ENCODE peak calls at places on chromosomes 4 and X, in seven cellular contexts. S is neural progenitor cell, L is GM13977, V is nephron progenitor cell, C is left lung, Z is WERI-Rb-1, K is progenitor cell of endocrine pancreas. W is an unnamed sample.

GRCh38 chrX:72576161-72576896 is 3.7 kb upstream of the HDAC8 start:
- DNase-seq in S (no peak), L (no peak), V (no peak), C (no peak), Z (no peak), K (no peak), W (no peak)

GRCh38 chr4:6730603-6731300 is 14.8 kb downstream of the BLOC1S4 start:
- DNase-seq in S (no peak), L (no peak), V (no peak), C (no peak), Z (peak; percentile 97), K (no peak), W (no peak)

GRCh38 chr4:78940752-78941151 is 1.5 kb upstream of the PAQR3 start:
- DNase-seq in S (no peak), L (peak; percentile 15), V (no peak), C (no peak), Z (no peak), K (no peak), W (no peak)

GRCh38 chr4:110032603-110033002 is 119.9 kb downstream of the EGF start:
- DNase-seq in S (no peak), L (no peak), V (no peak), C (no peak), Z (no peak), K (no peak), W (no peak)

GRCh38 chrX:108464604-108465003 is 25.0 kb downstream of the COL4A5 start:
- DNase-seq in S (no peak), L (no peak), V (no peak), C (no peak), Z (no peak), K (no peak), W (no peak)

GRCh38 chr4:151541438-151542071 is 132.6 kb downstream of the FHIP1A start:
- DNase-seq in S (peak; percentile 26), L (no peak), V (peak; percentile 12), C (no peak), Z (no peak), K (no peak), W (no peak)

GRCh38 chr4:124202106-124202505 is 510.4 kb downstream of the ANKRD50 start:
- DNase-seq in S (no peak), L (no peak), V (no peak), C (no peak), Z (no peak), K (no peak), W (no peak)

GRCh38 chr4:142475663-142476062 is 370.4 kb downstream of the INPP4B start:
- DNase-seq in S (no peak), L (no peak), V (no peak), C (no peak), Z (no peak), K (no peak), W (no peak)

GRCh38 chr4:163755013-163755412 is 260.5 kb downstream of the TMA16 start:
- DNase-seq in S (peak; percentile 5), L (peak; percentile 3), V (no peak), C (no peak), Z (peak; percentile 27), K (no peak), W (peak; percentile 11)

GRCh38 chr4:8762951-8763735 is 108.5 kb downstream of the HMX1 start:
- DNase-seq in S (no peak), L (no peak), V (no peak), C (peak; percentile 47), Z (no peak), K (no peak), W (no peak)

GRCh38 chrX:128739539-128739938 is 687.3 kb upstream of the ACTRT1 start:
- DNase-seq in S (no peak), L (no peak), V (no peak), C (no peak), Z (no peak), K (no peak), W (no peak)

GRCh38 chr4:15325987-15326386 is 101.8 kb upstream of the C1QTNF7 start:
- DNase-seq in S (no peak), L (no peak), V (no peak), C (no peak), Z (no peak), K (no peak), W (no peak)

GRCh38 chr4:19711871-19712270 is 539.8 kb upstream of the SLIT2 start:
- DNase-seq in S (no peak), L (no peak), V (no peak), C (no peak), Z (no peak), K (no peak), W (no peak)

GRCh38 chr4:2083116-2083825 is 24.1 kb downstream of the NAT8L start:
- DNase-seq in S (no peak), L (no peak), V (no peak), C (peak; percentile 46), Z (peak; percentile 2), K (no peak), W (no peak)

GRCh38 chr4:48100248-48100647 is 33.8 kb downstream of the TXK start:
- DNase-seq in S (no peak), L (no peak), V (no peak), C (no peak), Z (no peak), K (no peak), W (no peak)

GRCh38 chr4:48103483-48104139 is 30.4 kb downstream of the TXK start:
- DNase-seq in S (no peak), L (peak; percentile 20), V (no peak), C (no peak), Z (no peak), K (no peak), W (no peak)

GRCh38 chr4:48105230-48105629 is 28.8 kb downstream of the TXK start:
- DNase-seq in S (no peak), L (no peak), V (no peak), C (no peak), Z (no peak), K (no peak), W (no peak)

DNA sequence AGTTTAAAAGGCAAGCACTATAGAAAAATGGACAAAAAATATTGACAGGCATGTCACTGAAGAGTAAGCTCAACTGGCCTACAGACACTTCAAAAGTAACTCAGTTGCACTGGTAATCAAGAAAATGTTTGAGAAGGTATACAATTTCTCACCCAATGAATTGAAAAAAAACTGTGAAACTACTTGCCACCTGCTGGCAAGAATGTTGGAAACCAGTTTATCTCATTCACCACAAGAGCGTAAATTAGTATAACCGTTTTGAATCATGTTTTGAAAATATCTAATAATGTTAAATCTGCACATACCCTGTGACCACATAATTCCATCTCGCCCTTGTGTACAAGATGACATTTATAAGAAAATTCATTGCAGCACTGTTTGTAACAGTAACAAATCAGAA is 31.7 kb downstream of the TXK start:
- DNase-seq in S (no peak), L (no peak), V (no peak), C (no peak), Z (no peak), K (no peak), W (no peak)
- TF ChIP-seq CTCF in S (peak; percentile 28), L (no peak), V (no peak), C (no peak), Z (no peak), K (peak; percentile 27), W (no peak)

GRCh38 chrX:26778320-26778888 is 562.4 kb downstream of the MAGEB5 start:
- DNase-seq in S (peak; percentile 24), L (no peak), V (no peak), C (no peak), Z (no peak), K (no peak), W (no peak)
- TF ChIP-seq CTCF in S (peak; percentile 50), L (peak; percentile 41), V (no peak), C (no peak), Z (peak; percentile 14), K (peak; percentile 6), W (no peak)

GRCh38 chr4:154872198-154872597 is 91.1 kb downstream of the RBM46 start:
- DNase-seq in S (no peak), L (no peak), V (no peak), C (no peak), Z (no peak), K (no peak), W (no peak)
- TF ChIP-seq CTCF in S (no peak), L (no peak), V (no peak), C (no peak), Z (no peak), K (no peak), W (no peak)

GRCh38 chrX:153735274-153735673 is 10.6 kb downstream of the ABCD1 start:
- DNase-seq in S (no peak), L (peak; percentile 40), V (no peak), C (no peak), Z (no peak), K (no peak), W (no peak)
- TF ChIP-seq CTCF in S (no peak), L (peak; percentile 18), V (no peak), C (no peak), Z (no peak), K (no peak), W (no peak)

W was measured in GM20000.